ENCODE peak calls at places on chromosome 5, in six cellular contexts. One of them, this sample, is unnamed.

GRCh38 chr5:178424141-178424855 is 165.9 kb downstream of the COL23A1 start:
- DNase-seq in GM03348: no peak
- DNase-seq in hypothalamus: no peak
- DNase-seq in H9: peak; percentile 26
- DNase-seq in GM23248: no peak
- DNase-seq in naive thymus-derived CD8-positive, alpha-beta T cell: no peak
- DNase-seq in this sample: no peak

GRCh38 chr5:127363403-127363802 is 72.8 kb downstream of the MEGF10 start:
- DNase-seq in GM03348: no peak
- DNase-seq in hypothalamus: no peak
- DNase-seq in H9: no peak
- DNase-seq in GM23248: no peak
- DNase-seq in naive thymus-derived CD8-positive, alpha-beta T cell: no peak
- DNase-seq in this sample: no peak

GRCh38 chr5:2206244-2207108 is 323.8 kb upstream of the IRX4 start:
- DNase-seq in GM03348: no peak
- DNase-seq in hypothalamus: no peak
- DNase-seq in H9: no peak
- DNase-seq in GM23248: no peak
- DNase-seq in naive thymus-derived CD8-positive, alpha-beta T cell: no peak
- DNase-seq in this sample: no peak

GRCh38 chr5:88049737-88050136 is 218.9 kb downstream of the TMEM161B start:
- DNase-seq in GM03348: no peak
- DNase-seq in hypothalamus: no peak
- DNase-seq in H9: no peak
- DNase-seq in GM23248: no peak
- DNase-seq in naive thymus-derived CD8-positive, alpha-beta T cell: no peak
- DNase-seq in this sample: no peak

GRCh38 chr5:137733922-137734695 is 1.8 kb downstream of the KLHL3 start:
- DNase-seq in GM03348: no peak
- DNase-seq in hypothalamus: no peak
- DNase-seq in H9: no peak
- DNase-seq in GM23248: peak; percentile 38
- DNase-seq in naive thymus-derived CD8-positive, alpha-beta T cell: no peak
- DNase-seq in this sample: no peak

GRCh38 chr5:180034564-180034963 is 37.0 kb downstream of the RNF130 start:
- DNase-seq in GM03348: no peak
- DNase-seq in hypothalamus: no peak
- DNase-seq in H9: no peak
- DNase-seq in GM23248: peak; percentile 49
- DNase-seq in naive thymus-derived CD8-positive, alpha-beta T cell: no peak
- DNase-seq in this sample: no peak

GRCh38 chr5:81950996-81951395 is 20.8 kb upstream of the ATG10 start:
- DNase-seq in GM03348: no peak
- DNase-seq in hypothalamus: no peak
- DNase-seq in H9: no peak
- DNase-seq in GM23248: no peak
- DNase-seq in naive thymus-derived CD8-positive, alpha-beta T cell: no peak
- DNase-seq in this sample: no peak

GRCh38 chr5:172054611-172055153 is 48.2 kb upstream of the FBXW11 start:
- DNase-seq in GM03348: no peak
- DNase-seq in hypothalamus: no peak
- DNase-seq in H9: no peak
- DNase-seq in GM23248: no peak
- DNase-seq in naive thymus-derived CD8-positive, alpha-beta T cell: no peak
- DNase-seq in this sample: no peak

GRCh38 chr5:2158109-2158508 is 275.4 kb upstream of the IRX4 start:
- DNase-seq in GM03348: no peak
- DNase-seq in hypothalamus: no peak
- DNase-seq in H9: no peak
- DNase-seq in GM23248: no peak
- DNase-seq in naive thymus-derived CD8-positive, alpha-beta T cell: no peak
- DNase-seq in this sample: no peak

GRCh38 chr5:77180167-77181081 is 30.1 kb upstream of the PDE8B start:
- DNase-seq in GM03348: peak; percentile 32
- DNase-seq in hypothalamus: peak; percentile 16
- DNase-seq in H9: no peak
- DNase-seq in GM23248: peak; percentile 40
- DNase-seq in naive thymus-derived CD8-positive, alpha-beta T cell: no peak
- DNase-seq in this sample: no peak